ENCODE peak calls at places on chromosome 12, in seven cellular contexts. W is GM13976; G is thoracic aorta; S is endothelial cell; B is activated CD4-positive, alpha-beta T cell treated with anti-CD3 and anti-CD28 coated beads, Interleukin-2, amount 50 U/mL, for 1 hour; E is cerebellar cortex; Q is stimulated activated CD4-positive, alpha-beta T cell treated with anti-CD3 and anti-CD28 coated beads, Interleukin-2, amount 100 ng/mL, for 48 hours. Y is an unnamed sample.

GRCh38 chr12:101829639-101830390 is 944 bp downstream of the GNPTAB start:
- DNase-seq in W (no peak), G (no peak), S (no peak), B (no peak), E (peak; percentile 60), Q (no peak), Y (no peak)

GRCh38 chr12:1977109-1977508 is 27.1 kb downstream of the DCP1B start:
- DNase-seq in W (no peak), G (no peak), S (no peak), B (no peak), E (no peak), Q (no peak), Y (no peak)

GRCh38 chr12:120119395-120119973 is 2.9 kb upstream of the RAB35 start:
- DNase-seq in W (no peak), G (no peak), S (no peak), B (no peak), E (no peak), Q (no peak), Y (no peak)

GRCh38 chr12:111225307-111225706 is 143.6 kb downstream of the PHETA1 start:
- DNase-seq in W (no peak), G (no peak), S (no peak), B (no peak), E (no peak), Q (no peak), Y (no peak)

GRCh38 chr12:57521475-57522018 is 1.1 kb upstream of the MBD6 start:
- DNase-seq in W (no peak), G (no peak), S (peak; percentile 55), B (no peak), E (peak; percentile 80), Q (no peak), Y (no peak)

GRCh38 chr12:63897931-63898330 is 53.4 kb downstream of the SRGAP1 start:
- DNase-seq in W (no peak), G (no peak), S (peak; percentile 50), B (no peak), E (no peak), Q (no peak), Y (no peak)

GRCh38 chr12:100871335-100871734 is 76.8 kb downstream of the ANO4 start:
- DNase-seq in W (no peak), G (no peak), S (no peak), B (no peak), E (peak; percentile 7), Q (no peak), Y (no peak)

GRCh38 chr12:45720069-45720468 is 9.4 kb upstream of the ARID2 start:
- DNase-seq in W (no peak), G (no peak), S (no peak), B (no peak), E (no peak), Q (no peak), Y (no peak)

GRCh38 chr12:67025543-67026114 is 243.5 kb upstream of the CAND1 start:
- DNase-seq in W (peak; percentile 40), G (no peak), S (peak; percentile 73), B (peak; percentile 47), E (peak; percentile 25), Q (peak; percentile 53), Y (peak; percentile 69)

GRCh38 chr12:130266751-130267150 is 70.9 kb upstream of the PIWIL1 start:
- DNase-seq in W (no peak), G (no peak), S (no peak), B (no peak), E (peak; percentile 17), Q (no peak), Y (no peak)